ENCODE peak calls at places on chromosomes 5 and 9, in seven cellular contexts. H is tibial nerve, L is transverse colon, O is esophagus squamous epithelium, N is ovary, W is IMR-90, B is HCT116. I is an unnamed sample.
A peak's percentile ranks its signal among the peaks of the same experiment; 100 is the strongest.

GRCh38 chr9:121107041-121107440 is 32.3 kb downstream of the CNTRL start:
- DNase-seq in O (no peak), B (peak; percentile 34), L (no peak), N (no peak), W (no peak), H (no peak), I (no peak)

GRCh38 chr5:157108961-157109360 is at the start of gene HAVCR2:
- DNase-seq in W (no peak), H (no peak), O (no peak), N (no peak), B (no peak), L (peak; percentile 42), I (no peak)

GRCh38 chr5:134245101-134245604 is 19.3 kb upstream of the PPP2CA start:
- DNase-seq in H (no peak), B (no peak), W (peak; percentile 86), O (no peak), L (no peak), N (peak; percentile 63), I (no peak)

GRCh38 chr9:136725612-136726011 is 13.2 kb downstream of the DIPK1B start:
- DNase-seq in B (no peak), N (no peak), O (no peak), H (no peak), L (no peak), W (peak; percentile 57), I (no peak)

GRCh38 chr5:73143716-73144115 is 23.3 kb downstream of the TMEM171 start:
- DNase-seq in H (no peak), O (no peak), W (no peak), N (no peak), B (no peak), L (no peak), I (no peak)

GRCh38 chr9:15851766-15852165 is 298.9 kb downstream of the CCDC171 start:
- DNase-seq in H (no peak), O (no peak), W (no peak), B (no peak), L (no peak), N (no peak), I (no peak)

GRCh38 chr9:10251490-10251889 is 361.3 kb downstream of the PTPRD start:
- DNase-seq in N (no peak), B (no peak), L (no peak), W (peak; percentile 52), O (no peak), H (no peak), I (no peak)

GRCh38 chr5:148924817-148925216 is 98.4 kb downstream of the ADRB2 start:
- DNase-seq in B (no peak), L (peak; percentile 63), H (no peak), W (no peak), O (no peak), N (no peak), I (no peak)

GRCh38 chr5:101390317-101390908 is 487.3 kb upstream of the ST8SIA4 start:
- DNase-seq in L (no peak), N (no peak), O (no peak), W (peak; percentile 45), B (peak; percentile 57), H (no peak), I (no peak)

GRCh38 chr5:132830436-132831094 is at the start of gene SHROOM1:
- DNase-seq in O (no peak), L (peak; percentile 82), B (peak; percentile 44), N (peak; percentile 66), H (no peak), W (peak; percentile 27), I (peak; percentile 68)

GRCh38 chr5:148972958-148973357 is 89.9 kb downstream of the SH3TC2 start:
- DNase-seq in B (peak; percentile 49), W (peak; percentile 89), L (no peak), H (no peak), N (no peak), O (no peak), I (peak; percentile 85)

GRCh38 chr5:166722939-166723338 is 1568.5 kb upstream of the WWC1 start:
- DNase-seq in L (no peak), N (no peak), B (no peak), W (no peak), H (no peak), O (no peak), I (no peak)

GRCh38 chr5:173123416-173123815 is 20.9 kb upstream of the BNIP1 start:
- DNase-seq in W (peak; percentile 80), N (no peak), B (no peak), L (no peak), H (no peak), O (no peak), I (no peak)

GRCh38 chr9:20292002-20292401 is 330.3 kb downstream of the MLLT3 start:
- DNase-seq in H (no peak), N (no peak), L (no peak), B (peak; percentile 60), O (no peak), W (peak; percentile 72), I (no peak)

GRCh38 chr5:15938186-15938585 is 241.4 kb downstream of the MARCHF11 start:
- DNase-seq in O (no peak), B (no peak), N (no peak), W (peak; percentile 13), H (no peak), L (no peak), I (no peak)

GRCh38 chr5:181185560-181185959 is 19.4 kb downstream of the TRIM7 start:
- DNase-seq in W (no peak), L (no peak), O (no peak), B (no peak), N (no peak), H (no peak), I (no peak)

GRCh38 chr5:181024245-181025029 is 15.6 kb upstream of the BTNL9 start:
- DNase-seq in O (no peak), H (no peak), B (no peak), N (no peak), W (no peak), L (no peak), I (no peak)

GRCh38 chr5:157740211-157740610 is 3.3 kb upstream of the LSM11 start:
- DNase-seq in L (no peak), B (peak; percentile 19), H (no peak), O (no peak), N (no peak), W (no peak), I (no peak)

GRCh38 chr9:92945796-92946195 is 1.5 kb upstream of the FGD3 start:
- DNase-seq in L (no peak), N (no peak), W (no peak), B (no peak), H (no peak), O (no peak), I (peak; percentile 58)

GRCh38 chr5:168486136-168486879 is at the start of gene RARS1:
- DNase-seq in O (peak; percentile 22), L (peak; percentile 95), B (peak; percentile 85), W (peak; percentile 94), N (peak; percentile 94), H (peak; percentile 79), I (peak; percentile 95)
- TF ChIP-seq POLR2A in O (no peak), L (peak; percentile 88), B (peak; percentile 81), W (peak; percentile 91), N (peak; percentile 85), H (peak; percentile 75), I (peak; percentile 56)

DNA sequence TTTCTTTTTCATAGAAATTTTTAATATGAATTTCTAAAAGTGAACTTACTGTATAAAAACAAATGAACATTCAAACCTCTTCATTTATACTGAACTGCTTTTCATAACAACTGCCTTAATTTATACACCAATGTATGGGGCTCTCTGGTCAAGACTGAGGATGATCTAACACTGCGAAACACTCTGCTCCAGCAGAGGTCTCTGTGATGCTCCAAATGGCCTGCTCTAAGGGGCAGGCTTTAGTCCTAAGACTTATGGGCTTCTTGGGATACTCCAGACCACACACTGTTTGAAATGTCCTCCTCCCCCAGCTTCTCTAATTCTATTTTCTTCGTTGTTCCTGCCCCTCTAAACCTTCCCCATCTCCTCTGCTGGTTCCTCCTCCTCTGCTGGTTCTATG is 58.5 kb downstream of the LIFR start:
- DNase-seq in L (no peak), O (no peak), N (no peak), W (peak; percentile 31), H (no peak), B (peak; percentile 12), I (no peak)
- H3K27me3 ChIP-seq in L (no peaks in the 10 kb centered on the region), O (no peaks in the 10 kb centered on the region), N (no peaks in the 10 kb centered on the region), W (no peaks in the 10 kb centered on the region), H (no peaks in the 10 kb centered on the region), B (no peaks in the 10 kb centered on the region), I (no peaks in the 10 kb centered on the region)

DNA sequence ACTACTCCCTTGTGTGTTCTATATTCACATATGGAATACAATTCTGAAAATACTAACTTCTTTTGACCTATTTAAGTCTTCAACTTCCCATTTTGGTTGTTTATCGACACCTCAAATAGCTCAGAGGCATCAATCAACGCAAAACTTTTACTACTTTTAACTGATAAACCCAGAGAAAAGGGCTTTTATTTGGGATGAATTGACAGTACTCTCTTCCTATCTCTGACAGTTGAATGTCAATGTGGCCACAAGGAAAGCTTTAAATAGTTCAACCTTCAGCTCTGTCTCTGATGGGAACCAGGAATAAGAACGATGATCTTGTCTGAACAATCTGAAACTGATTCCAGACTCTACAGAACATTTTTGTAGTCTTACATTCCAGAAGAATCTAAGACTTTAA is 53.9 kb upstream of the MAP3K1 start:
- DNase-seq in O (no peak), B (no peak), W (no peak), N (no peak), L (no peak), H (no peak), I (no peak)
- H3K27ac ChIP-seq in O (no peak overlapping the region), B (no peak overlapping the region), W (no peak overlapping the region), N (no peak overlapping the region), L (no peak overlapping the region), H (no peak overlapping the region), I (no peak overlapping the region)

GRCh38 chr9:133993635-133994253 is 1.6 kb upstream of the VAV2 start:
- DNase-seq in H (no peak), O (no peak), L (no peak), B (no peak), W (no peak), N (no peak), I (no peak)

GRCh38 chr9:133990366-133991210 is 1.5 kb downstream of the VAV2 start:
- DNase-seq in N (peak; percentile 43), W (peak; percentile 85), L (peak; percentile 65), B (peak; percentile 21), H (no peak), O (no peak), I (peak; percentile 79)

GRCh38 chr9:133991211-133991921 is 758 bp downstream of the VAV2 start:
- DNase-seq in L (peak; percentile 29), W (no peak), B (no peak), O (no peak), N (peak; percentile 53), H (no peak), I (peak; percentile 70)

GRCh38 chr9:133992780-133993634 is 883 bp upstream of the VAV2 start:
- DNase-seq in O (peak; percentile 35), L (peak; percentile 92), H (peak; percentile 81), N (peak; percentile 84), W (peak; percentile 88), B (peak; percentile 43), I (peak; percentile 93)

DNA sequence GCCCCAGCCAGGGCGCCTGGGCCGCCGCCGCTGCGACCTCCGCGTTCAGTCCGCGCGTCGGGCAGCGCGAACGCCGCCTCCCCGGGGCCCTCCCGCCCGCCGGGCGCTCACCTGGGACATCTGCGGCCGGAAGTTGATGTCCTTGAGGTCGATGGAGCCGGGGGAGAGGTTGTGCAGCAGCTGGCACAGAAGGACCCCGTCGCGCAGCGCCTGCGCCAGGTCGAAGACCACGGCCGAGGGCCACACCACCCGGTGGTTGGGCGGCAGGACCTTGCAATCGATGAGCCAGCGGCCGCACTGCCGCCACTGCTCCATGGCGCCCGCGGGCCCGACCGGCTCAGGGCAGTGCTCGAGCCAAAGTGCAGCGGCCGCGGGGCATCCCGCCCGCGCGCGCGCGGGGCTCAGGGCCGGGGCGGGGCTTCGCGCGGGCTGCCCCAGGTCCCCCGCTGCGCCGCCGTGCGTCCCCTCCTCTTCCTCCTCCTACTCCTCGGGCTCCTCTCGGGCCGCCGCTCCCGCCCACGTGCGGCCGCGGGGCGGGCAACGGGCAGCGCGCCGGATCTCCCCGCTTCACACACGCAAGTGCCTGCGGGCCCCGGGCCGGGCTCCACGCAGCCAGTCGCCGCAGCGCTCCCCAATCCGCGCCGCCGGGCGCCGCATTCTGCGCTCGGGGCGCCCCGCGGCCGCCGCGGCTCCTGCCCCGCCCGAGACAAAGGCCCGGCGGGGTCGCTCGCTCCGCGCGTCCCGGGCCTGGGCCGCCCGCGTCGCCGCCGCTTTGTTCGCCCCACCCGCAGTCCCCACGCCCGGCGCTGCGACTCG is at the start of gene VAV2:
- DNase-seq in N (peak; percentile 67), B (peak; percentile 29), W (peak; percentile 45), O (no peak), H (no peak), L (peak; percentile 70), I (peak; percentile 73)
- TF ChIP-seq POLR2A in N (no peak), B (peak; percentile 53), W (no peak), O (no peak), H (no peak), L (peak; percentile 37), I (no peak)